ENCODE peak calls at places on chromosome 12, in seven cellular contexts. One of them, this sample, is unnamed.

GRCh38 chr12:115002434-115002833 is 318.5 kb upstream of the TBX3 start:
- DNase-seq in fibroblast of lung: no peak
- DNase-seq in fibroblast of villous mesenchyme: no peak
- DNase-seq in kidney: no peak
- DNase-seq in lower leg skin: no peak
- DNase-seq in HFF-Myc: no peak
- DNase-seq in fibroblast of pulmonary artery: no peak
- DNase-seq in this sample: no peak

GRCh38 chr12:54220567-54220966 is 31.8 kb upstream of the SMUG1 start:
- DNase-seq in fibroblast of lung: no peak
- DNase-seq in fibroblast of villous mesenchyme: no peak
- DNase-seq in kidney: no peak
- DNase-seq in lower leg skin: no peak
- DNase-seq in HFF-Myc: no peak
- DNase-seq in fibroblast of pulmonary artery: no peak
- DNase-seq in this sample: no peak

GRCh38 chr12:93571854-93572711 is at the start of gene SOCS2:
- DNase-seq in fibroblast of lung: peak
- DNase-seq in fibroblast of villous mesenchyme: peak
- DNase-seq in kidney: peak
- DNase-seq in lower leg skin: peak
- DNase-seq in HFF-Myc: no peak
- DNase-seq in fibroblast of pulmonary artery: peak
- DNase-seq in this sample: peak

GRCh38 chr12:122903704-122904034 is 7.7 kb upstream of the VPS37B start:
- DNase-seq in fibroblast of lung: no peak
- DNase-seq in fibroblast of villous mesenchyme: no peak
- DNase-seq in kidney: no peak
- DNase-seq in lower leg skin: no peak
- DNase-seq in HFF-Myc: no peak
- DNase-seq in fibroblast of pulmonary artery: no peak
- DNase-seq in this sample: no peak

GRCh38 chr12:39401459-39401858 is 41.5 kb downstream of the KIF21A start:
- DNase-seq in fibroblast of lung: peak
- DNase-seq in fibroblast of villous mesenchyme: no peak
- DNase-seq in kidney: no peak
- DNase-seq in lower leg skin: no peak
- DNase-seq in HFF-Myc: no peak
- DNase-seq in fibroblast of pulmonary artery: peak
- DNase-seq in this sample: no peak

GRCh38 chr12:3920378-3921141 is 47.4 kb upstream of the PARP11 start:
- DNase-seq in fibroblast of lung: peak
- DNase-seq in fibroblast of villous mesenchyme: no peak
- DNase-seq in kidney: no peak
- DNase-seq in lower leg skin: no peak
- DNase-seq in HFF-Myc: no peak
- DNase-seq in fibroblast of pulmonary artery: no peak
- DNase-seq in this sample: no peak

GRCh38 chr12:34292736-34293625 is 270.7 kb downstream of the ALG10 start:
- DNase-seq in fibroblast of lung: no peak
- DNase-seq in fibroblast of villous mesenchyme: no peak
- DNase-seq in kidney: peak
- DNase-seq in lower leg skin: no peak
- DNase-seq in HFF-Myc: no peak
- DNase-seq in fibroblast of pulmonary artery: no peak
- DNase-seq in this sample: no peak

GRCh38 chr12:113232787-113233585 is 11.7 kb downstream of the TPCN1 start:
- DNase-seq in fibroblast of lung: peak
- DNase-seq in fibroblast of villous mesenchyme: no peak
- DNase-seq in kidney: peak
- DNase-seq in lower leg skin: peak
- DNase-seq in HFF-Myc: no peak
- DNase-seq in fibroblast of pulmonary artery: no peak
- DNase-seq in this sample: peak

GRCh38 chr12:76073561-76073960 is 10.9 kb downstream of the NAP1L1 start:
- DNase-seq in fibroblast of lung: no peak
- DNase-seq in fibroblast of villous mesenchyme: no peak
- DNase-seq in kidney: no peak
- DNase-seq in lower leg skin: no peak
- DNase-seq in HFF-Myc: no peak
- DNase-seq in fibroblast of pulmonary artery: no peak
- DNase-seq in this sample: no peak

GRCh38 chr12:53825246-53826081 is 73.7 kb upstream of the CISTR start:
- DNase-seq in fibroblast of lung: no peak
- DNase-seq in fibroblast of villous mesenchyme: peak
- DNase-seq in kidney: no peak
- DNase-seq in lower leg skin: no peak
- DNase-seq in HFF-Myc: no peak
- DNase-seq in fibroblast of pulmonary artery: no peak
- DNase-seq in this sample: no peak

GRCh38 chr12:53696285-53696654 is 20.4 kb upstream of the ATP5MC2 start:
- DNase-seq in fibroblast of lung: peak
- DNase-seq in fibroblast of villous mesenchyme: peak
- DNase-seq in kidney: no peak
- DNase-seq in lower leg skin: peak
- DNase-seq in HFF-Myc: peak
- DNase-seq in fibroblast of pulmonary artery: peak
- DNase-seq in this sample: no peak

GRCh38 chr12:108980831-108981618 is 39.8 kb downstream of the SVOP start:
- DNase-seq in fibroblast of lung: peak
- DNase-seq in fibroblast of villous mesenchyme: no peak
- DNase-seq in kidney: no peak
- DNase-seq in lower leg skin: no peak
- DNase-seq in HFF-Myc: no peak
- DNase-seq in fibroblast of pulmonary artery: peak
- DNase-seq in this sample: no peak

GRCh38 chr12:62600038-62600437 is 133.4 kb downstream of the MON2 start:
- DNase-seq in fibroblast of lung: no peak
- DNase-seq in fibroblast of villous mesenchyme: no peak
- DNase-seq in kidney: no peak
- DNase-seq in lower leg skin: no peak
- DNase-seq in HFF-Myc: no peak
- DNase-seq in fibroblast of pulmonary artery: no peak
- DNase-seq in this sample: no peak

GRCh38 chr12:67394600-67394999 is 125.4 kb downstream of the CAND1 start:
- DNase-seq in fibroblast of lung: peak
- DNase-seq in fibroblast of villous mesenchyme: peak
- DNase-seq in kidney: peak
- DNase-seq in lower leg skin: peak
- DNase-seq in HFF-Myc: no peak
- DNase-seq in fibroblast of pulmonary artery: peak
- DNase-seq in this sample: no peak

GRCh38 chr12:12700249-12700648 is 4.3 kb upstream of the GPR19 start:
- DNase-seq in fibroblast of lung: no peak
- DNase-seq in fibroblast of villous mesenchyme: no peak
- DNase-seq in kidney: no peak
- DNase-seq in lower leg skin: no peak
- DNase-seq in HFF-Myc: no peak
- DNase-seq in fibroblast of pulmonary artery: no peak
- DNase-seq in this sample: no peak

GRCh38 chr12:12701457-12701856 is 5.5 kb upstream of the GPR19 start:
- DNase-seq in fibroblast of lung: no peak
- DNase-seq in fibroblast of villous mesenchyme: no peak
- DNase-seq in kidney: no peak
- DNase-seq in lower leg skin: no peak
- DNase-seq in HFF-Myc: no peak
- DNase-seq in fibroblast of pulmonary artery: no peak
- DNase-seq in this sample: no peak

GRCh38 chr12:12693111-12693671 is 2.8 kb downstream of the GPR19 start:
- DNase-seq in fibroblast of lung: no peak
- DNase-seq in fibroblast of villous mesenchyme: no peak
- DNase-seq in kidney: no peak
- DNase-seq in lower leg skin: no peak
- DNase-seq in HFF-Myc: no peak
- DNase-seq in fibroblast of pulmonary artery: no peak
- DNase-seq in this sample: peak

GRCh38 chr12:12699345-12699744 is 3.4 kb upstream of the GPR19 start:
- DNase-seq in fibroblast of lung: no peak
- DNase-seq in fibroblast of villous mesenchyme: no peak
- DNase-seq in kidney: no peak
- DNase-seq in lower leg skin: no peak
- DNase-seq in HFF-Myc: no peak
- DNase-seq in fibroblast of pulmonary artery: no peak
- DNase-seq in this sample: no peak

GRCh38 chr12:12696562-12697383 is 790 bp upstream of the GPR19 start:
- DNase-seq in fibroblast of lung: peak
- DNase-seq in fibroblast of villous mesenchyme: peak
- DNase-seq in kidney: peak
- DNase-seq in lower leg skin: peak
- DNase-seq in HFF-Myc: no peak
- DNase-seq in fibroblast of pulmonary artery: peak
- DNase-seq in this sample: peak
- TF ChIP-seq CTCF in fibroblast of lung: no peak
- TF ChIP-seq CTCF in fibroblast of villous mesenchyme: no peak
- TF ChIP-seq CTCF in kidney: no peak
- TF ChIP-seq CTCF in lower leg skin: no peak
- TF ChIP-seq CTCF in HFF-Myc: no peak
- TF ChIP-seq CTCF in fibroblast of pulmonary artery: no peak
- TF ChIP-seq CTCF in this sample: no peak

GRCh38 chr12:99985631-99986030 is 895 bp upstream of the ANKS1B start:
- DNase-seq in fibroblast of lung: no peak
- DNase-seq in fibroblast of villous mesenchyme: no peak
- DNase-seq in kidney: no peak
- DNase-seq in lower leg skin: no peak
- DNase-seq in HFF-Myc: no peak
- DNase-seq in fibroblast of pulmonary artery: no peak
- DNase-seq in this sample: no peak

GRCh38 chr12:99981639-99982190 is 3.0 kb downstream of the ANKS1B start:
- DNase-seq in fibroblast of lung: no peak
- DNase-seq in fibroblast of villous mesenchyme: no peak
- DNase-seq in kidney: no peak
- DNase-seq in lower leg skin: no peak
- DNase-seq in HFF-Myc: no peak
- DNase-seq in fibroblast of pulmonary artery: no peak
- DNase-seq in this sample: no peak

GRCh38 chr12:99984271-99985128 is at the start of gene ANKS1B:
- DNase-seq in fibroblast of lung: peak
- DNase-seq in fibroblast of villous mesenchyme: peak
- DNase-seq in kidney: peak
- DNase-seq in lower leg skin: no peak
- DNase-seq in HFF-Myc: no peak
- DNase-seq in fibroblast of pulmonary artery: peak
- DNase-seq in this sample: peak

GRCh38 chr12:99985129-99985570 is 414 bp upstream of the ANKS1B start:
- DNase-seq in fibroblast of lung: peak
- DNase-seq in fibroblast of villous mesenchyme: peak
- DNase-seq in kidney: no peak
- DNase-seq in lower leg skin: no peak
- DNase-seq in HFF-Myc: no peak
- DNase-seq in fibroblast of pulmonary artery: no peak
- DNase-seq in this sample: no peak

DNA sequence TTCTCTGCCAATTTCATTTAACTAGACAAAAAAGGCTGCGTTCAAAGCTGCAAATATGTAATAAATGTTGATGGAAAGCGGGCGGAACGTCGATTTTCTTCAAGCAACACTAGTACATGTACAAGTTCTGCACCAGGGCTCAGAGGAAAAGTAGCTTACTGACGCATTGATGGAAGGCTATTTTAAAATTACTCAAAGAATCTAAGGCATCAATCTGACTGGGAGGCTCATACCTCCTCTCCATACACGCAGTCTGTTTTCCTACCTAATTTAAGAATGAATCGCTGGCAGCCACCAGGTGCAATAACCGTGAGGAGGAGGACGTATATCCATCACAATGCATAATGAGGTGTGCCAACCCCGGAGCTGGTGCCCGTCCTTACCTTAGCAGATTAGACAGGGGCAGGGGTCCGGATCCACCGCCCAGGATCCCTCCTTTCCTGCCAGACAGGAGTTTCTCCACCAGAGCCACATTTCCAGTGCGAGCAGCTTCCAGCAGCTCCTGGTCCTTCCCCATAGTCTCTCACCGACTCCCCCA is 946 bp downstream of the ANKS1B start:
- DNase-seq in fibroblast of lung: no peak
- DNase-seq in fibroblast of villous mesenchyme: no peak
- DNase-seq in kidney: no peak
- DNase-seq in lower leg skin: no peak
- DNase-seq in HFF-Myc: no peak
- DNase-seq in fibroblast of pulmonary artery: no peak
- DNase-seq in this sample: peak
- H3K4me3 ChIP-seq in fibroblast of lung: no peak
- H3K4me3 ChIP-seq in fibroblast of villous mesenchyme: no peak
- H3K4me3 ChIP-seq in kidney: peak
- H3K4me3 ChIP-seq in lower leg skin: no peak
- H3K4me3 ChIP-seq in HFF-Myc: no peak
- H3K4me3 ChIP-seq in fibroblast of pulmonary artery: no peak
- H3K4me3 ChIP-seq in this sample: no peak

GRCh38 chr12:20625531-20625930 is 69.6 kb upstream of the SLCO1C1 start:
- DNase-seq in fibroblast of lung: no peak
- DNase-seq in fibroblast of villous mesenchyme: no peak
- DNase-seq in kidney: no peak
- DNase-seq in lower leg skin: no peak
- DNase-seq in HFF-Myc: no peak
- DNase-seq in fibroblast of pulmonary artery: no peak
- DNase-seq in this sample: no peak

GRCh38 chr12:20627001-20627588 is 68.0 kb upstream of the SLCO1C1 start:
- DNase-seq in fibroblast of lung: no peak
- DNase-seq in fibroblast of villous mesenchyme: peak
- DNase-seq in kidney: no peak
- DNase-seq in lower leg skin: no peak
- DNase-seq in HFF-Myc: no peak
- DNase-seq in fibroblast of pulmonary artery: no peak
- DNase-seq in this sample: no peak

GRCh38 chr12:20628388-20628787 is 66.7 kb upstream of the SLCO1C1 start:
- DNase-seq in fibroblast of lung: no peak
- DNase-seq in fibroblast of villous mesenchyme: no peak
- DNase-seq in kidney: no peak
- DNase-seq in lower leg skin: no peak
- DNase-seq in HFF-Myc: no peak
- DNase-seq in fibroblast of pulmonary artery: no peak
- DNase-seq in this sample: no peak

GRCh38 chr12:20628999-20629398 is 66.1 kb upstream of the SLCO1C1 start:
- DNase-seq in fibroblast of lung: no peak
- DNase-seq in fibroblast of villous mesenchyme: no peak
- DNase-seq in kidney: no peak
- DNase-seq in lower leg skin: no peak
- DNase-seq in HFF-Myc: no peak
- DNase-seq in fibroblast of pulmonary artery: no peak
- DNase-seq in this sample: no peak

GRCh38 chr12:20624718-20625117 is 70.4 kb upstream of the SLCO1C1 start:
- DNase-seq in fibroblast of lung: peak
- DNase-seq in fibroblast of villous mesenchyme: peak
- DNase-seq in kidney: no peak
- DNase-seq in lower leg skin: no peak
- DNase-seq in HFF-Myc: no peak
- DNase-seq in fibroblast of pulmonary artery: peak
- DNase-seq in this sample: no peak
- TF ChIP-seq CTCF in fibroblast of lung: peak
- TF ChIP-seq CTCF in fibroblast of villous mesenchyme: peak
- TF ChIP-seq CTCF in kidney: peak
- TF ChIP-seq CTCF in lower leg skin: no peak
- TF ChIP-seq CTCF in HFF-Myc: peak
- TF ChIP-seq CTCF in fibroblast of pulmonary artery: peak
- TF ChIP-seq CTCF in this sample: no peak

DNA sequence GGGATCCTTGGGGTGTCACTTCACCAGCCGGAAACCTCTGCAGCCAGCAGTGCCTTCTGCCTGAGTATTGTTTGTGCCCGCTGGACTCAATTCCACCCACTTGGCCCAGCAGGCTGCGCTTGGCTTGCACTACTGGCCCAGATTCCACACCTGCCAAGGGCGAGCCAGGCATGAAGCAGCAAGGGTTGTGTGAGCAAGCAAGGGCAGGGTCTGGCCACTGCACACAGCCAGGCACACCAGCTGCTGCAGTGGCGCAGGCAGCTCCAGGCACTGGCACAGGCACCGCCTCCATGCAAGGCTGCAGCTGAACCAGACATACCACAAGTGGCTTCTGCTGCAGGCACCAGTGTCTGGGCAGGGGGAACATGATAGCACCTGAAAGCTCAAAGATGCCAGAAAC is 99.5 kb downstream of the NUAK1 start:
- DNase-seq in fibroblast of lung: no peak
- DNase-seq in fibroblast of villous mesenchyme: no peak
- DNase-seq in kidney: no peak
- DNase-seq in lower leg skin: no peak
- DNase-seq in HFF-Myc: no peak
- DNase-seq in fibroblast of pulmonary artery: no peak
- DNase-seq in this sample: no peak
- H3K4me3 ChIP-seq in fibroblast of lung: no peak
- H3K4me3 ChIP-seq in fibroblast of villous mesenchyme: no peak
- H3K4me3 ChIP-seq in kidney: no peak
- H3K4me3 ChIP-seq in lower leg skin: no peak
- H3K4me3 ChIP-seq in HFF-Myc: no peak
- H3K4me3 ChIP-seq in fibroblast of pulmonary artery: no peak
- H3K4me3 ChIP-seq in this sample: no peak

This sample was measured in GM06990.